ENCODE peak calls at places on chromosomes 11 and 22, in eight cellular contexts. W, V, O, U, E, Z, F and Y are unnamed samples.

GRCh38 chr11:67581469-67581868 is 2.1 kb upstream of the GSTP1 start:
- DNase-seq in Z (no peak), V (no peak), E (no peak), U (no peak), F (peak), W (no peak), O (no peak), Y (no peak)

GRCh38 chr22:31039393-31039792 is 41.7 kb upstream of the SMTN start:
- DNase-seq in U (no peak), F (no peak), O (peak), E (no peak), V (no peak), Z (no peak), W (no peak), Y (no peak)

GRCh38 chr11:131868769-131869482 is 498.5 kb downstream of the NTM start:
- DNase-seq in U (no peak), V (no peak), W (no peak), O (peak), Z (no peak), F (peak), E (no peak), Y (no peak)

GRCh38 chr22:33865996-33866395 is 54.3 kb downstream of the LARGE1 start:
- DNase-seq in Z (no peak), F (no peak), W (no peak), V (no peak), O (no peak), E (no peak), U (no peak), Y (no peak)

GRCh38 chr22:27391092-27391770 is 410.3 kb downstream of the MN1 start:
- DNase-seq in W (no peak), Z (no peak), U (no peak), E (no peak), F (no peak), V (no peak), O (no peak), Y (no peak)

GRCh38 chr11:214083-214482 is 6.6 kb downstream of the RIC8A start:
- DNase-seq in U (no peak), O (no peak), W (no peak), E (no peak), V (no peak), Z (no peak), F (no peak), Y (no peak)

GRCh38 chr11:8233691-8234424 is 29.8 kb downstream of the LMO1 start:
- DNase-seq in W (no peak), F (peak), U (no peak), V (no peak), O (peak), E (no peak), Z (no peak), Y (no peak)

GRCh38 chr22:45318558-45319318 is 9.0 kb downstream of the FAM118A start:
- DNase-seq in E (no peak), Z (peak), V (peak), F (no peak), U (no peak), W (no peak), O (peak), Y (no peak)

GRCh38 chr11:2360081-2360642 is 16.9 kb upstream of the CD81 start:
- DNase-seq in F (no peak), Z (no peak), O (no peak), U (no peak), E (no peak), V (no peak), W (no peak), Y (no peak)

GRCh38 chr11:108790501-108791299 is 125.8 kb downstream of the DDX10 start:
- DNase-seq in W (no peak), E (no peak), V (no peak), U (no peak), F (no peak), Z (no peak), O (no peak), Y (no peak)